ENCODE peak calls at places on chromosome 11, in eight cellular contexts. J is brain microvascular endothelial cell, O is Peyer's patch, Y is cardiac muscle cell, V is HCT116, S is A549, Q is GM12865, U is dorsolateral prefrontal cortex. C is an unnamed sample.

GRCh38 chr11:69245041-69245440 is 48.9 kb upstream of the MYEOV start:
- DNase-seq in J (no peak), V (no peak), S (no peak), Y (no peak), O (peak), Q (no peak), U (no peak), C (no peak)

GRCh38 chr11:130826572-130826971 is 89.7 kb downstream of the SNX19 start:
- DNase-seq in Y (peak), U (no peak), J (no peak), V (no peak), Q (no peak), O (no peak), S (no peak), C (no peak)

GRCh38 chr11:84906995-84907394 is 720.1 kb downstream of the DLG2 start:
- DNase-seq in U (no peak), Y (no peak), Q (no peak), J (peak), S (no peak), V (no peak), O (no peak), C (no peak)

GRCh38 chr11:131815631-131816030 is 445.2 kb downstream of the NTM start:
- DNase-seq in Y (peak), Q (no peak), J (no peak), S (no peak), O (no peak), V (no peak), U (no peak), C (no peak)

GRCh38 chr11:81700061-81700460 is 1033.6 kb downstream of the FAM181B start:
- DNase-seq in Y (no peak), U (no peak), V (no peak), O (no peak), Q (no peak), S (no peak), J (no peak), C (no peak)

GRCh38 chr11:109490953-109491733 is 69.2 kb downstream of the C11orf87 start:
- DNase-seq in Q (no peak), Y (no peak), V (no peak), J (peak), O (no peak), S (no peak), U (no peak), C (no peak)

GRCh38 chr11:135033545-135033944 is 621.5 kb upstream of the B3GAT1 start:
- DNase-seq in O (no peak), S (no peak), Q (no peak), J (peak), V (no peak), U (peak), Y (peak), C (no peak)

GRCh38 chr11:65439331-65440181 is 17.0 kb downstream of the NEAT1 start:
- DNase-seq in V (no peak), U (no peak), J (peak), Q (no peak), O (no peak), Y (no peak), S (no peak), C (no peak)

GRCh38 chr11:29075726-29076125 is 941.1 kb downstream of the KCNA4 start:
- DNase-seq in Q (no peak), O (no peak), S (no peak), J (no peak), Y (no peak), U (no peak), V (no peak), C (no peak)

GRCh38 chr11:13114566-13115465 is 105.7 kb downstream of the RASSF10 start:
- DNase-seq in O (no peak), S (peak), V (no peak), J (no peak), Y (peak), Q (peak), U (peak), C (no peak)

GRCh38 chr11:60634151-60634550 is 65.3 kb upstream of the MS4A8 start:
- DNase-seq in J (no peak), V (peak), Y (peak), U (no peak), Q (peak), O (no peak), S (no peak), C (no peak)

GRCh38 chr11:2794947-2795346 is 90.6 kb downstream of the CDKN1C start:
- DNase-seq in Q (no peak), Y (no peak), V (no peak), S (no peak), J (no peak), U (peak), O (peak), C (no peak)

GRCh38 chr11:2382129-2382517 is 5.0 kb downstream of the CD81 start:
- DNase-seq in O (peak), Q (no peak), Y (no peak), S (no peak), U (no peak), V (no peak), J (no peak), C (no peak)

GRCh38 chr11:64343740-64344133 is 3.7 kb downstream of the CCDC88B start:
- DNase-seq in S (peak), V (no peak), U (no peak), J (no peak), Y (peak), Q (no peak), O (no peak), C (no peak)
- TF ChIP-seq CTCF in S (peak), V (peak), U (no peak), J (peak), Y (peak), Q (peak), O (peak), C (peak)

DNA sequence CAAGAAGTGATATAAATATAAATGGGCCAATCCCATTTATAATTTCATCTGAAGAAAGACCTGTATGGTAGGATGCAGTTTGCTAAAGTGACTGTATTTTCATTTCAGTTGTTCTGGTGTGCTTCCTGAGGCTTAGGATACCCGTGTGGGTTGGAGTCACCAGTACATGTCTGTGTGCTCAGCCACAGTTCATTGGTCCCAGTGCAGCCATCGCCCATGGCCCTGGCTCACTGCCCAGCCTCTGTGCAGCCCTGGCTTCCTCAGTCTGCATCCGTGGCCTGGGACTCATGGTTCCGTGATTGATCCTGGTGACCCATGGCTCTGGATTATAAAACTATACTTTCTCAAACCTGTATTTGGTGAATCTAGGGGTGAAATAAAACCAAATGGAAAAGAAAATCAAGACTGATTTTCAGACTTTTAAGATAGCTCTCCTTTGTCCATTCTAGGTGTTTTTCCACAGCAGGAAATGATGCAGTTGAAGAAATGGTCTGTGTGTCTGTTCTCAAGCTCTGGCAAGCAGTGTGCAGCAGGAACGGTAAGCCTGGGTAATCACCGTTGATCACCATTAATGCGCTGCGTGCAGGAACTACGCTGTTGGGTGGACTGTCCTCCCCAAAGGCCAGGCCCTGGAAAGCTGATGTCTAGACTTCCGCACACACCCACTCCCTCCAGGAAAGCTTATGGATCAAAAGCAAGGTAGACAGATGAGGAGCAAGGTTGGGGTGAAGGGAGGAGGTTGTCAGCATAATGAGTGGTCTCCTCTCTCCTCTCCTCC is 27.2 kb downstream of the TTC12 start:
- DNase-seq in Y (no peak), J (no peak), U (no peak), V (no peak), O (no peak), S (no peak), Q (no peak), C (no peak)
- H3K4me3 ChIP-seq in Y (no peak), J (no peak), U (no peak), V (no peak), O (no peak), S (no peak), Q (no peak), C (no peak)

GRCh38 chr11:30120045-30120589 is 103.3 kb upstream of the KCNA4 start:
- DNase-seq in J (no peak), Y (no peak), S (no peak), Q (no peak), V (no peak), O (no peak), U (no peak), C (no peak)
- TF ChIP-seq CTCF in J (no peak), Y (no peak), S (no peak), Q (no peak), V (no peak), O (no peak), U (no peak), C (no peak)

DNA sequence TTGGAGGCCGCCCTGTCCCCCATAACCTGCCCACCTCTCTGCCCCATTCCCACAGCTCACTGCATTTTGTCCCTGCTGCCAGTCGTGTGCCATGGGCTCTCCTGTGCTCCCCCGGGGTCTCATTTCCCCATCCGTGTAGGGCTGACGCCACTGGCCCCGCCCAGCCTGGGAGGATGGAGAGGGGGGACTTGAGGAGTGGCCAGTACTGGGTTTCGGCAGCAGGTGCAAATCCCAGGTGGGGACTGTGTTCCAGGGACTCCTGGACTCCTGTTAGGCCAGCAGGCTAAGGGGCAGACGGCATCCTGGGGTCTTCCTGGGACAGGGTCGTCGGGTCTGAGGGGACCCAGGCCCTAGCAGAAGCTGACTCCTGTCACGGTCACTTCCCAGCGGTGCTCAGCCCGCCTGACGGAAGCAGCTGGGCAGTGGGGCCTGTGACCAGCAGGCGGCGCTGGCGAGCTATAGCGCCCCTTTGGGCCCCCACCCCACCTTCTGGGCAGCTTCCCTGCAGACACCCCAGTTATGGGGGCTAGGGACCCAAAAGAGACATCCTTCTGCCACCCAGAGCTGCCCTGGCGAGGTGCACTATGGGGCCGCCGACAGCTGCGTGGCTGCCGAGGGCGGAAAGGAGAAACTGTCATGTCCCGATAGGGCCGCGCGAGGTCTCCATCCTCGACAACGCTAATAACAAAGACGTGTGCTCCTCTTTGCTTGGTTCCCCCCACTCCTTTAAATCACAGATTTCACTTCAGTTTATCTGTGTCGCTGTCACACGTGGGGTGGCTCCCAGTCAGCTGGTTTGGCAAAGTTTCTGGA is 979 bp upstream of the MYO7A start:
- DNase-seq in O (peak), U (peak), J (no peak), S (peak), Q (peak), V (no peak), Y (peak), C (no peak)
- H3K4me3 ChIP-seq in O (peak), U (peak), J (peak), S (peak), Q (peak), V (peak), Y (peak), C (peak)